ENCODE peak calls at places on chromosomes 13 and 19, in eight cellular contexts. K is HFF-Myc; F is heart right ventricle; Q is left ventricle myocardium inferior; V is tibial nerve; U is lower leg skin; R is CD4-positive, alpha-beta T cell; M is kidney epithelial cell. C is an unnamed sample.

GRCh38 chr19:53988981-53989380 is 2.5 kb upstream of the CACNG6 start:
- DNase-seq in U (no peak), V (no peak), M (no peak), R (no peak), F (no peak), Q (no peak), K (no peak), C (no peak)

GRCh38 chr13:99442273-99442895 is 58.9 kb upstream of the TM9SF2 start:
- DNase-seq in V (no peak), U (peak), M (no peak), Q (no peak), R (peak), F (no peak), K (no peak), C (no peak)

GRCh38 chr19:30212574-30212973 is 159.6 kb upstream of the ZNF536 start:
- DNase-seq in F (no peak), M (no peak), U (no peak), V (no peak), R (no peak), K (no peak), Q (no peak), C (no peak)

GRCh38 chr13:99265823-99266426 is 7.7 kb upstream of the GPR18 start:
- DNase-seq in Q (no peak), M (no peak), U (no peak), V (no peak), K (no peak), F (no peak), R (no peak), C (peak)

GRCh38 chr13:28609936-28610335 is 49.0 kb upstream of the POMP start:
- DNase-seq in M (no peak), V (no peak), Q (no peak), U (no peak), R (no peak), K (peak), F (no peak), C (no peak)

GRCh38 chr13:23579886-23580706 is 9.9 kb downstream of the TNFRSF19 start:
- DNase-seq in F (no peak), V (no peak), U (no peak), K (no peak), M (no peak), Q (no peak), R (no peak), C (no peak)

GRCh38 chr19:40693896-40694295 is 3.4 kb upstream of the NUMBL start:
- DNase-seq in V (no peak), Q (no peak), K (no peak), U (no peak), R (no peak), M (no peak), F (no peak), C (no peak)

GRCh38 chr19:17528610-17529009 is 17.2 kb downstream of the PGLS start:
- DNase-seq in R (no peak), V (no peak), Q (no peak), K (no peak), M (no peak), F (no peak), U (no peak), C (no peak)

GRCh38 chr19:51297406-51297805 is 14.0 kb upstream of the IGLON5 start:
- DNase-seq in M (no peak), F (no peak), R (no peak), U (no peak), Q (no peak), V (no peak), K (no peak), C (no peak)

GRCh38 chr19:32191921-32192320 is 153.5 kb upstream of the ZNF507 start:
- DNase-seq in F (no peak), R (no peak), U (peak), M (no peak), V (no peak), K (no peak), Q (no peak), C (no peak)

GRCh38 chr13:40060318-40061007 is 405.0 kb downstream of the COG6 start:
- DNase-seq in F (peak), Q (peak), R (no peak), K (no peak), M (no peak), U (peak), V (peak), C (peak)

GRCh38 chr13:95275322-95276118 is 25.7 kb downstream of the ABCC4 start:
- DNase-seq in R (no peak), K (no peak), V (no peak), F (no peak), U (no peak), M (no peak), Q (no peak), C (no peak)

GRCh38 chr19:45376045-45376724 is 5.8 kb upstream of the ERCC2 start:
- DNase-seq in R (no peak), Q (no peak), F (no peak), M (peak), K (peak), U (no peak), V (no peak), C (no peak)

GRCh38 chr13:66886248-66886647 is 343.9 kb downstream of the PCDH9 start:
- DNase-seq in R (no peak), V (no peak), F (no peak), Q (no peak), M (no peak), K (no peak), U (no peak), C (no peak)

GRCh38 chr13:63048648-63049047 is 1633.0 kb upstream of the PCDH20 start:
- DNase-seq in R (no peak), F (no peak), K (no peak), U (no peak), Q (no peak), V (no peak), M (no peak), C (no peak)

GRCh38 chr13:48231080-48231479 is 1.9 kb upstream of the ITM2B start:
- DNase-seq in V (no peak), M (no peak), F (no peak), K (no peak), Q (no peak), R (no peak), U (no peak), C (no peak)

DNA sequence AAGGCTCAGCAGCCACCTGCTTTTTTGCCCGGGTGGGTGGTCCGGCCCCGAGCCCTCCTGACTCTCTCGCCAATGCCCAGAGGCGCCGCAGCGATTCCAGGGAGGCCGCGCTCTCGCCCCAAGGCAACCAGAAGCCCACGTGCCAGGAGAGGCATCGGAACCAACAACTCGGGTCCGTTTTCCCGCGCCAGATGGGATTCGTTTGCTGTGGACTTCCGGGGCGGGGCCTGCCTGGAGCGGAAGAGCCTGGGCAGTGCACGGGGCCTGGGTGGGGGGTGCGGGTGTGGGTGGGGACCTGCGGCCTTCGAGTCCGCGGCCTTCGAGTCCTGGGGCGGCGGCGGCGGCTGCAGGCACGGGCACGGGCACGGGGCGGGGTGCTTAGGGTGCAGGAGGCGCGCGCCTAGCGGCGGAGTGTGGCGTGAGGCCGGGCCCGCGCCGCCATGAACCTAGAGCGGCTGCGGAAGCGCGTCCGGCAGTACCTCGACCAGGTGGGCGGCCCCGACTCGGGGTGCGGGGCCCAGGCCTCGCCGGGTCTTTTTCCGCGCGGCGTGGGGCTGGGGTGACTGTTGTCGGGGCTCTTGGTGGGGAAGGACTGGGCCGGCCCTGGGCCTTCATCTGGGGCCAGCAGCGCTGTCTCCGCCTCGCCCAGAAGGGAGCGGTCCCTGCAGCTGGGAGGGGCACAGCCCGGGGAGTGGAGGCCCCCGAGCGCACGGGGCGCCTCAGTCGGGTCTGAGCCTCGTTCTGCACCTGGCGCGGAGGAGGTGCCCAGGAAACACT is at the start of gene CDC16:
- DNase-seq in V (peak), U (peak), M (peak), K (peak), F (peak), R (peak), Q (peak), C (peak)
- TF ChIP-seq CTCF in V (peak), U (no peak), M (no peak), K (no peak), F (peak), R (no peak), Q (peak), C (no peak)

GRCh38 chr19:36113425-36113824 is 1.2 kb downstream of the POLR2I start:
- DNase-seq in K (no peak), R (no peak), M (no peak), V (no peak), Q (no peak), F (no peak), U (no peak), C (no peak)
- TF ChIP-seq CTCF in K (no peak), R (no peak), M (no peak), V (no peak), Q (no peak), F (no peak), U (no peak), C (no peak)

DNA sequence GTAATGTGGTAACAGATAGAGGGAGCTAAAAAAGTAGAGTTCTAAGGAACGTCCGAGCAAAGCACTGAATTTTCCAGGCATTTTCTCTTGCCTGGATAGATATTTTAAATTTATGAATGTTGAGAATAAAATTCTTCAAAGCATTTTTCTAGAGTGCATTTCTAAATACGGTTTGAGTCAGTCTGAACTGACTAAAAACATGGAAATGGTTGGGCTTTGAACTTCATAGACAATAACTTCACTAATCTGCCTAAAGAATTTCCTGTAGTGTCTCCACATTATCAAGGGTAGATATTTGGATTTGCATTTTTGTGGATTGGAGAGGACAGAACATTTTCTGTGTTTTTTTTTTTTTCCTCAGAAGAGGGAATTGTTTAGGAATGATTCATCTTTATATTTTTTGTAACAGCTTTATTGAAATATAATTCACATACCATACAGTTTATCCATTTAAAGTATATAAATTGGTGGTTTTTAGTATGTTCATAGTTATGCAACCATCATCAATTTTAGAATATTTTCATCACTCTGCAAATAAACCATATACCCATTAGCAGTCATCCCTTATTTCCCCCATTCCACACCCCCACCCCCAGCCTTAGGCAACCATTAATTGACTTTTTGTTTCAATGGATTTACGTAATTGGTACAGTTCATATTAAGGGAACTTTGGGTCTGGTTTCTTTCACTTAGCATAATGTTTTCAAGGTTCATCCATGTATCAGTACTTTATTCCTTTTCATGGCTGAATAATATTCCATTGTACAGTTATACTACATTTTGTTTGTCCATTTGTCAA is 20.7 kb downstream of the GARRE1 start:
- DNase-seq in R (no peak), F (no peak), K (no peak), Q (no peak), V (no peak), U (no peak), M (no peak), C (no peak)
- TF ChIP-seq CTCF in R (no peak), F (no peak), K (no peak), Q (no peak), V (no peak), U (no peak), M (no peak), C (no peak)

GRCh38 chr19:21256722-21257121 is 72.5 kb downstream of the ZNF708 start:
- DNase-seq in Q (no peak), V (no peak), K (no peak), M (no peak), R (no peak), U (no peak), F (no peak), C (no peak)
- TF ChIP-seq CTCF in Q (peak), V (no peak), K (peak), M (no peak), R (no peak), U (no peak), F (peak), C (no peak)

GRCh38 chr13:97125810-97126738 is 96.1 kb upstream of the MBNL2 start:
- DNase-seq in F (no peak), K (no peak), Q (peak), U (peak), V (no peak), M (no peak), R (no peak), C (peak)
- TF ChIP-seq CTCF in F (no peak), K (no peak), Q (no peak), U (no peak), V (no peak), M (no peak), R (no peak), C (no peak)